ENCODE peak calls at places on chromosomes 5 and 9, in six cellular contexts. One of them, this sample, is unnamed.

GRCh38 chr5:64331597-64332277 is 166.1 kb downstream of the RNF180 start:
- ATAC-seq in left lung: no peak
- ATAC-seq in activated T-cell treated with anti-CD3 and anti-CD28 coated beads, Interleukin-2, amount 50 U/mL, for 72 hours: no peak
- ATAC-seq in activated CD4-positive, CD25-positive, alpha-beta regulatory T cell treated with anti-CD3 and anti-CD28 coated beads, Interleukin-2, amount 50 U/mL, for 24 hours: no peak
- ATAC-seq in activated CD8-positive, alpha-beta T cell treated with anti-CD3 and anti-CD28 coated beads for 36 hours: no peak
- ATAC-seq in central memory CD8-positive, alpha-beta T cell: no peak
- ATAC-seq in this sample: no peak

GRCh38 chr5:168353216-168353957 is 61.9 kb downstream of the WWC1 start:
- ATAC-seq in left lung: peak
- ATAC-seq in activated T-cell treated with anti-CD3 and anti-CD28 coated beads, Interleukin-2, amount 50 U/mL, for 72 hours: no peak
- ATAC-seq in activated CD4-positive, CD25-positive, alpha-beta regulatory T cell treated with anti-CD3 and anti-CD28 coated beads, Interleukin-2, amount 50 U/mL, for 24 hours: no peak
- ATAC-seq in activated CD8-positive, alpha-beta T cell treated with anti-CD3 and anti-CD28 coated beads for 36 hours: no peak
- ATAC-seq in central memory CD8-positive, alpha-beta T cell: no peak
- ATAC-seq in this sample: no peak

GRCh38 chr5:143898381-143898780 is 86.4 kb downstream of the HMHB1 start:
- ATAC-seq in left lung: no peak
- ATAC-seq in activated T-cell treated with anti-CD3 and anti-CD28 coated beads, Interleukin-2, amount 50 U/mL, for 72 hours: peak
- ATAC-seq in activated CD4-positive, CD25-positive, alpha-beta regulatory T cell treated with anti-CD3 and anti-CD28 coated beads, Interleukin-2, amount 50 U/mL, for 24 hours: no peak
- ATAC-seq in activated CD8-positive, alpha-beta T cell treated with anti-CD3 and anti-CD28 coated beads for 36 hours: peak
- ATAC-seq in central memory CD8-positive, alpha-beta T cell: no peak
- ATAC-seq in this sample: no peak

GRCh38 chr5:103364074-103364473 is 105.5 kb downstream of the MACIR start:
- ATAC-seq in left lung: no peak
- ATAC-seq in activated T-cell treated with anti-CD3 and anti-CD28 coated beads, Interleukin-2, amount 50 U/mL, for 72 hours: no peak
- ATAC-seq in activated CD4-positive, CD25-positive, alpha-beta regulatory T cell treated with anti-CD3 and anti-CD28 coated beads, Interleukin-2, amount 50 U/mL, for 24 hours: no peak
- ATAC-seq in activated CD8-positive, alpha-beta T cell treated with anti-CD3 and anti-CD28 coated beads for 36 hours: no peak
- ATAC-seq in central memory CD8-positive, alpha-beta T cell: no peak
- ATAC-seq in this sample: no peak

GRCh38 chr9:94918038-94918753 is 191.7 kb downstream of the AOPEP start:
- ATAC-seq in left lung: no peak
- ATAC-seq in activated T-cell treated with anti-CD3 and anti-CD28 coated beads, Interleukin-2, amount 50 U/mL, for 72 hours: peak
- ATAC-seq in activated CD4-positive, CD25-positive, alpha-beta regulatory T cell treated with anti-CD3 and anti-CD28 coated beads, Interleukin-2, amount 50 U/mL, for 24 hours: peak
- ATAC-seq in activated CD8-positive, alpha-beta T cell treated with anti-CD3 and anti-CD28 coated beads for 36 hours: peak
- ATAC-seq in central memory CD8-positive, alpha-beta T cell: peak
- ATAC-seq in this sample: peak

GRCh38 chr5:176388003-176388340 is 426 bp downstream of the NOP16 start:
- ATAC-seq in left lung: no peak
- ATAC-seq in activated T-cell treated with anti-CD3 and anti-CD28 coated beads, Interleukin-2, amount 50 U/mL, for 72 hours: no peak
- ATAC-seq in activated CD4-positive, CD25-positive, alpha-beta regulatory T cell treated with anti-CD3 and anti-CD28 coated beads, Interleukin-2, amount 50 U/mL, for 24 hours: no peak
- ATAC-seq in activated CD8-positive, alpha-beta T cell treated with anti-CD3 and anti-CD28 coated beads for 36 hours: no peak
- ATAC-seq in central memory CD8-positive, alpha-beta T cell: no peak
- ATAC-seq in this sample: no peak

GRCh38 chr5:34735436-34736426 is 79.6 kb downstream of the RAI14 start:
- ATAC-seq in left lung: peak
- ATAC-seq in activated T-cell treated with anti-CD3 and anti-CD28 coated beads, Interleukin-2, amount 50 U/mL, for 72 hours: no peak
- ATAC-seq in activated CD4-positive, CD25-positive, alpha-beta regulatory T cell treated with anti-CD3 and anti-CD28 coated beads, Interleukin-2, amount 50 U/mL, for 24 hours: no peak
- ATAC-seq in activated CD8-positive, alpha-beta T cell treated with anti-CD3 and anti-CD28 coated beads for 36 hours: no peak
- ATAC-seq in central memory CD8-positive, alpha-beta T cell: no peak
- ATAC-seq in this sample: no peak

GRCh38 chr9:8863886-8864881 is 1064.6 kb upstream of the DMAC1 start:
- ATAC-seq in left lung: peak
- ATAC-seq in activated T-cell treated with anti-CD3 and anti-CD28 coated beads, Interleukin-2, amount 50 U/mL, for 72 hours: no peak
- ATAC-seq in activated CD4-positive, CD25-positive, alpha-beta regulatory T cell treated with anti-CD3 and anti-CD28 coated beads, Interleukin-2, amount 50 U/mL, for 24 hours: no peak
- ATAC-seq in activated CD8-positive, alpha-beta T cell treated with anti-CD3 and anti-CD28 coated beads for 36 hours: no peak
- ATAC-seq in central memory CD8-positive, alpha-beta T cell: no peak
- ATAC-seq in this sample: no peak

GRCh38 chr9:71920456-71921189 is 9.2 kb downstream of the C9orf85 start:
- ATAC-seq in left lung: no peak
- ATAC-seq in activated T-cell treated with anti-CD3 and anti-CD28 coated beads, Interleukin-2, amount 50 U/mL, for 72 hours: no peak
- ATAC-seq in activated CD4-positive, CD25-positive, alpha-beta regulatory T cell treated with anti-CD3 and anti-CD28 coated beads, Interleukin-2, amount 50 U/mL, for 24 hours: no peak
- ATAC-seq in activated CD8-positive, alpha-beta T cell treated with anti-CD3 and anti-CD28 coated beads for 36 hours: no peak
- ATAC-seq in central memory CD8-positive, alpha-beta T cell: no peak
- ATAC-seq in this sample: no peak

GRCh38 chr5:75744355-75744754 is 27.1 kb upstream of the POC5 start:
- ATAC-seq in left lung: no peak
- ATAC-seq in activated T-cell treated with anti-CD3 and anti-CD28 coated beads, Interleukin-2, amount 50 U/mL, for 72 hours: no peak
- ATAC-seq in activated CD4-positive, CD25-positive, alpha-beta regulatory T cell treated with anti-CD3 and anti-CD28 coated beads, Interleukin-2, amount 50 U/mL, for 24 hours: no peak
- ATAC-seq in activated CD8-positive, alpha-beta T cell treated with anti-CD3 and anti-CD28 coated beads for 36 hours: no peak
- ATAC-seq in central memory CD8-positive, alpha-beta T cell: no peak
- ATAC-seq in this sample: no peak

GRCh38 chr9:74963043-74963442 is 10.3 kb upstream of the C9orf40 start:
- ATAC-seq in left lung: no peak
- ATAC-seq in activated T-cell treated with anti-CD3 and anti-CD28 coated beads, Interleukin-2, amount 50 U/mL, for 72 hours: no peak
- ATAC-seq in activated CD4-positive, CD25-positive, alpha-beta regulatory T cell treated with anti-CD3 and anti-CD28 coated beads, Interleukin-2, amount 50 U/mL, for 24 hours: no peak
- ATAC-seq in activated CD8-positive, alpha-beta T cell treated with anti-CD3 and anti-CD28 coated beads for 36 hours: no peak
- ATAC-seq in central memory CD8-positive, alpha-beta T cell: no peak
- ATAC-seq in this sample: no peak

GRCh38 chr5:163432527-163432926 is 4.9 kb upstream of the CCNG1 start:
- ATAC-seq in left lung: no peak
- ATAC-seq in activated T-cell treated with anti-CD3 and anti-CD28 coated beads, Interleukin-2, amount 50 U/mL, for 72 hours: no peak
- ATAC-seq in activated CD4-positive, CD25-positive, alpha-beta regulatory T cell treated with anti-CD3 and anti-CD28 coated beads, Interleukin-2, amount 50 U/mL, for 24 hours: no peak
- ATAC-seq in activated CD8-positive, alpha-beta T cell treated with anti-CD3 and anti-CD28 coated beads for 36 hours: no peak
- ATAC-seq in central memory CD8-positive, alpha-beta T cell: no peak
- ATAC-seq in this sample: no peak

GRCh38 chr5:66356011-66356565 is 212.0 kb downstream of the SREK1 start:
- ATAC-seq in left lung: no peak
- ATAC-seq in activated T-cell treated with anti-CD3 and anti-CD28 coated beads, Interleukin-2, amount 50 U/mL, for 72 hours: no peak
- ATAC-seq in activated CD4-positive, CD25-positive, alpha-beta regulatory T cell treated with anti-CD3 and anti-CD28 coated beads, Interleukin-2, amount 50 U/mL, for 24 hours: no peak
- ATAC-seq in activated CD8-positive, alpha-beta T cell treated with anti-CD3 and anti-CD28 coated beads for 36 hours: no peak
- ATAC-seq in central memory CD8-positive, alpha-beta T cell: no peak
- ATAC-seq in this sample: no peak

GRCh38 chr5:42767491-42768105 is 11.0 kb downstream of the CCDC152 start:
- ATAC-seq in left lung: peak
- ATAC-seq in activated T-cell treated with anti-CD3 and anti-CD28 coated beads, Interleukin-2, amount 50 U/mL, for 72 hours: no peak
- ATAC-seq in activated CD4-positive, CD25-positive, alpha-beta regulatory T cell treated with anti-CD3 and anti-CD28 coated beads, Interleukin-2, amount 50 U/mL, for 24 hours: no peak
- ATAC-seq in activated CD8-positive, alpha-beta T cell treated with anti-CD3 and anti-CD28 coated beads for 36 hours: no peak
- ATAC-seq in central memory CD8-positive, alpha-beta T cell: no peak
- ATAC-seq in this sample: no peak

GRCh38 chr9:126607086-126607485 is 6.6 kb upstream of the LMX1B start:
- ATAC-seq in left lung: no peak
- ATAC-seq in activated T-cell treated with anti-CD3 and anti-CD28 coated beads, Interleukin-2, amount 50 U/mL, for 72 hours: no peak
- ATAC-seq in activated CD4-positive, CD25-positive, alpha-beta regulatory T cell treated with anti-CD3 and anti-CD28 coated beads, Interleukin-2, amount 50 U/mL, for 24 hours: no peak
- ATAC-seq in activated CD8-positive, alpha-beta T cell treated with anti-CD3 and anti-CD28 coated beads for 36 hours: no peak
- ATAC-seq in central memory CD8-positive, alpha-beta T cell: no peak
- ATAC-seq in this sample: no peak

GRCh38 chr5:55657443-55657842 is 54.7 kb downstream of the SLC38A9 start:
- ATAC-seq in left lung: no peak
- ATAC-seq in activated T-cell treated with anti-CD3 and anti-CD28 coated beads, Interleukin-2, amount 50 U/mL, for 72 hours: no peak
- ATAC-seq in activated CD4-positive, CD25-positive, alpha-beta regulatory T cell treated with anti-CD3 and anti-CD28 coated beads, Interleukin-2, amount 50 U/mL, for 24 hours: no peak
- ATAC-seq in activated CD8-positive, alpha-beta T cell treated with anti-CD3 and anti-CD28 coated beads for 36 hours: no peak
- ATAC-seq in central memory CD8-positive, alpha-beta T cell: no peak
- ATAC-seq in this sample: no peak

GRCh38 chr5:4113905-4114304 is 518.3 kb downstream of the IRX1 start:
- ATAC-seq in left lung: no peak
- ATAC-seq in activated T-cell treated with anti-CD3 and anti-CD28 coated beads, Interleukin-2, amount 50 U/mL, for 72 hours: no peak
- ATAC-seq in activated CD4-positive, CD25-positive, alpha-beta regulatory T cell treated with anti-CD3 and anti-CD28 coated beads, Interleukin-2, amount 50 U/mL, for 24 hours: no peak
- ATAC-seq in activated CD8-positive, alpha-beta T cell treated with anti-CD3 and anti-CD28 coated beads for 36 hours: no peak
- ATAC-seq in central memory CD8-positive, alpha-beta T cell: no peak
- ATAC-seq in this sample: no peak

GRCh38 chr9:113138760-113139159 is 12.0 kb upstream of the SLC31A2 start:
- ATAC-seq in left lung: no peak
- ATAC-seq in activated T-cell treated with anti-CD3 and anti-CD28 coated beads, Interleukin-2, amount 50 U/mL, for 72 hours: no peak
- ATAC-seq in activated CD4-positive, CD25-positive, alpha-beta regulatory T cell treated with anti-CD3 and anti-CD28 coated beads, Interleukin-2, amount 50 U/mL, for 24 hours: no peak
- ATAC-seq in activated CD8-positive, alpha-beta T cell treated with anti-CD3 and anti-CD28 coated beads for 36 hours: no peak
- ATAC-seq in central memory CD8-positive, alpha-beta T cell: no peak
- ATAC-seq in this sample: no peak

GRCh38 chr5:154355141-154355611 is 90.6 kb upstream of the SAP30L start:
- ATAC-seq in left lung: no peak
- ATAC-seq in activated T-cell treated with anti-CD3 and anti-CD28 coated beads, Interleukin-2, amount 50 U/mL, for 72 hours: no peak
- ATAC-seq in activated CD4-positive, CD25-positive, alpha-beta regulatory T cell treated with anti-CD3 and anti-CD28 coated beads, Interleukin-2, amount 50 U/mL, for 24 hours: no peak
- ATAC-seq in activated CD8-positive, alpha-beta T cell treated with anti-CD3 and anti-CD28 coated beads for 36 hours: peak
- ATAC-seq in central memory CD8-positive, alpha-beta T cell: no peak
- ATAC-seq in this sample: no peak

GRCh38 chr9:98318041-98318790 is 62.8 kb upstream of the TBC1D2 start:
- ATAC-seq in left lung: no peak
- ATAC-seq in activated T-cell treated with anti-CD3 and anti-CD28 coated beads, Interleukin-2, amount 50 U/mL, for 72 hours: no peak
- ATAC-seq in activated CD4-positive, CD25-positive, alpha-beta regulatory T cell treated with anti-CD3 and anti-CD28 coated beads, Interleukin-2, amount 50 U/mL, for 24 hours: no peak
- ATAC-seq in activated CD8-positive, alpha-beta T cell treated with anti-CD3 and anti-CD28 coated beads for 36 hours: no peak
- ATAC-seq in central memory CD8-positive, alpha-beta T cell: no peak
- ATAC-seq in this sample: no peak

GRCh38 chr5:44389410-44389879 is at the start of gene FGF10:
- ATAC-seq in left lung: peak
- ATAC-seq in activated T-cell treated with anti-CD3 and anti-CD28 coated beads, Interleukin-2, amount 50 U/mL, for 72 hours: no peak
- ATAC-seq in activated CD4-positive, CD25-positive, alpha-beta regulatory T cell treated with anti-CD3 and anti-CD28 coated beads, Interleukin-2, amount 50 U/mL, for 24 hours: no peak
- ATAC-seq in activated CD8-positive, alpha-beta T cell treated with anti-CD3 and anti-CD28 coated beads for 36 hours: no peak
- ATAC-seq in central memory CD8-positive, alpha-beta T cell: no peak
- ATAC-seq in this sample: no peak

GRCh38 chr9:37210737-37211523 is 90.6 kb downstream of the ZCCHC7 start:
- ATAC-seq in left lung: no peak
- ATAC-seq in activated T-cell treated with anti-CD3 and anti-CD28 coated beads, Interleukin-2, amount 50 U/mL, for 72 hours: peak
- ATAC-seq in activated CD4-positive, CD25-positive, alpha-beta regulatory T cell treated with anti-CD3 and anti-CD28 coated beads, Interleukin-2, amount 50 U/mL, for 24 hours: peak
- ATAC-seq in activated CD8-positive, alpha-beta T cell treated with anti-CD3 and anti-CD28 coated beads for 36 hours: peak
- ATAC-seq in central memory CD8-positive, alpha-beta T cell: no peak
- ATAC-seq in this sample: no peak

GRCh38 chr5:65776707-65777141 is 54.7 kb downstream of the NLN start:
- ATAC-seq in left lung: no peak
- ATAC-seq in activated T-cell treated with anti-CD3 and anti-CD28 coated beads, Interleukin-2, amount 50 U/mL, for 72 hours: no peak
- ATAC-seq in activated CD4-positive, CD25-positive, alpha-beta regulatory T cell treated with anti-CD3 and anti-CD28 coated beads, Interleukin-2, amount 50 U/mL, for 24 hours: no peak
- ATAC-seq in activated CD8-positive, alpha-beta T cell treated with anti-CD3 and anti-CD28 coated beads for 36 hours: no peak
- ATAC-seq in central memory CD8-positive, alpha-beta T cell: no peak
- ATAC-seq in this sample: no peak

GRCh38 chr9:2427016-2427891 is 194.3 kb upstream of the VLDLR start:
- ATAC-seq in left lung: peak
- ATAC-seq in activated T-cell treated with anti-CD3 and anti-CD28 coated beads, Interleukin-2, amount 50 U/mL, for 72 hours: no peak
- ATAC-seq in activated CD4-positive, CD25-positive, alpha-beta regulatory T cell treated with anti-CD3 and anti-CD28 coated beads, Interleukin-2, amount 50 U/mL, for 24 hours: no peak
- ATAC-seq in activated CD8-positive, alpha-beta T cell treated with anti-CD3 and anti-CD28 coated beads for 36 hours: no peak
- ATAC-seq in central memory CD8-positive, alpha-beta T cell: no peak
- ATAC-seq in this sample: no peak

GRCh38 chr5:15500326-15500958 is 462 bp downstream of the FBXL7 start:
- ATAC-seq in left lung: peak
- ATAC-seq in activated T-cell treated with anti-CD3 and anti-CD28 coated beads, Interleukin-2, amount 50 U/mL, for 72 hours: no peak
- ATAC-seq in activated CD4-positive, CD25-positive, alpha-beta regulatory T cell treated with anti-CD3 and anti-CD28 coated beads, Interleukin-2, amount 50 U/mL, for 24 hours: no peak
- ATAC-seq in activated CD8-positive, alpha-beta T cell treated with anti-CD3 and anti-CD28 coated beads for 36 hours: no peak
- ATAC-seq in central memory CD8-positive, alpha-beta T cell: no peak
- ATAC-seq in this sample: peak

GRCh38 chr5:143121135-143121474 is 282.4 kb downstream of the NR3C1 start:
- ATAC-seq in left lung: no peak
- ATAC-seq in activated T-cell treated with anti-CD3 and anti-CD28 coated beads, Interleukin-2, amount 50 U/mL, for 72 hours: peak
- ATAC-seq in activated CD4-positive, CD25-positive, alpha-beta regulatory T cell treated with anti-CD3 and anti-CD28 coated beads, Interleukin-2, amount 50 U/mL, for 24 hours: no peak
- ATAC-seq in activated CD8-positive, alpha-beta T cell treated with anti-CD3 and anti-CD28 coated beads for 36 hours: peak
- ATAC-seq in central memory CD8-positive, alpha-beta T cell: peak
- ATAC-seq in this sample: no peak

GRCh38 chr5:168137265-168137664 is 154.2 kb upstream of the WWC1 start:
- ATAC-seq in left lung: no peak
- ATAC-seq in activated T-cell treated with anti-CD3 and anti-CD28 coated beads, Interleukin-2, amount 50 U/mL, for 72 hours: no peak
- ATAC-seq in activated CD4-positive, CD25-positive, alpha-beta regulatory T cell treated with anti-CD3 and anti-CD28 coated beads, Interleukin-2, amount 50 U/mL, for 24 hours: no peak
- ATAC-seq in activated CD8-positive, alpha-beta T cell treated with anti-CD3 and anti-CD28 coated beads for 36 hours: no peak
- ATAC-seq in central memory CD8-positive, alpha-beta T cell: no peak
- ATAC-seq in this sample: no peak

GRCh38 chr5:94240616-94241287 is 377.7 kb downstream of the KIAA0825 start:
- ATAC-seq in left lung: peak
- ATAC-seq in activated T-cell treated with anti-CD3 and anti-CD28 coated beads, Interleukin-2, amount 50 U/mL, for 72 hours: no peak
- ATAC-seq in activated CD4-positive, CD25-positive, alpha-beta regulatory T cell treated with anti-CD3 and anti-CD28 coated beads, Interleukin-2, amount 50 U/mL, for 24 hours: no peak
- ATAC-seq in activated CD8-positive, alpha-beta T cell treated with anti-CD3 and anti-CD28 coated beads for 36 hours: no peak
- ATAC-seq in central memory CD8-positive, alpha-beta T cell: no peak
- ATAC-seq in this sample: no peak

GRCh38 chr9:127667127-127667844 is 39.5 kb upstream of the CFAP157 start:
- ATAC-seq in left lung: no peak
- ATAC-seq in activated T-cell treated with anti-CD3 and anti-CD28 coated beads, Interleukin-2, amount 50 U/mL, for 72 hours: no peak
- ATAC-seq in activated CD4-positive, CD25-positive, alpha-beta regulatory T cell treated with anti-CD3 and anti-CD28 coated beads, Interleukin-2, amount 50 U/mL, for 24 hours: no peak
- ATAC-seq in activated CD8-positive, alpha-beta T cell treated with anti-CD3 and anti-CD28 coated beads for 36 hours: no peak
- ATAC-seq in central memory CD8-positive, alpha-beta T cell: no peak
- ATAC-seq in this sample: no peak